ENCODE peak calls at places on chromosome 2, in five cellular contexts. G is right lobe of liver, Z is esophagus squamous epithelium, C is H1, N is IMR-90. P is an unnamed sample.

GRCh38 chr2:234950730-234951385 is 959 bp upstream of the SH3BP4 start:
- DNase-seq in N (peak; percentile 64), Z (no peak), C (no peak), G (no peak), P (no peak)

GRCh38 chr2:85748948-85749875 is 4.6 kb upstream of the ATOH8 start:
- DNase-seq in Z (no peak), N (no peak), G (no peak), C (no peak), P (no peak)

GRCh38 chr2:10216677-10217498 is 85.8 kb upstream of the HPCAL1 start:
- DNase-seq in Z (no peak), G (peak; percentile 3), C (no peak), N (no peak), P (no peak)

GRCh38 chr2:132950986-132951385 is 281.0 kb upstream of the LYPD1 start:
- DNase-seq in G (no peak), N (no peak), C (no peak), Z (no peak), P (no peak)

GRCh38 chr2:27765621-27766286 is 5.8 kb upstream of the MRPL33 start:
- DNase-seq in G (peak; percentile 72), C (peak; percentile 39), Z (no peak), N (no peak), P (peak; percentile 70)

GRCh38 chr2:233301248-233301647 is 6.4 kb upstream of the SAG start:
- DNase-seq in G (no peak), Z (no peak), N (no peak), C (no peak), P (no peak)

GRCh38 chr2:240983361-240983995 is 14.9 kb upstream of the SNED1 start:
- DNase-seq in N (peak; percentile 16), C (peak; percentile 81), Z (no peak), G (peak; percentile 56), P (peak; percentile 25)

GRCh38 chr2:173997779-173998178 is 32.6 kb upstream of the SP3 start:
- DNase-seq in Z (no peak), C (no peak), G (no peak), N (peak; percentile 62), P (no peak)

DNA sequence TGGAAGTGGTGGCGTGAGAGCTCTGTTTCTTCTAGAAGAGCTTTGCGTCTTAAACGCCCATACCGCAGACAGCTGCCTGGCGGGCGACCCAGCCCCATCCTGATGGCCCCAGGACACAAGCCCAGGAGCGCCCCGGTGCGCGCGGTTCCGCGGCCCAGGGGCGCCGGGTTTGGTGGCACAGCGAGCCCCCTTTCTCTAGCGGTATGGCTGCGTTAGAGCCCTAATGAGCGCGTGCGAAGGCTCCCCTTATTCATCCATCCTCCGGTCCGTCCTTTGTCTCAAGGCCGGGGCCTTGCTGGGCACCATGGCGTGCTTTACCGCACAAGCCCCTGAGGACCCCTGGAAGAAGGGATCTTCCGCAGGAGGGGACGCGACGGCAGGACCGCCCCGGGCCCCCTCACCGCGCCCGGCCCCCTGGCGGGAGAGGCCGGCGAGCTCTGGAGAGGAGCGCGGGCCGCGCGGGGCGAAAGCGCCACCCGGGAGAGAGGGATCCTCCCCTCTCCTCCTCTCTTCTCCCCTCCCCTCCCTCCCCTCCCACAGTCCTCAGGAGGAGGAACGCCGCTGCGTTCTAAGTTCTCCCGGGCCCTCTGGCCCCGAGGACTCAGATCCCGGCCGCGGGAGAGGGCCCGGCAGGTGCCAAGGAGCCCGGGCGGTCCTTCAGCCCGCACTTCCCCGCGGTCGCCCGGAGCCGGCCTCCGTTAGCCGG is 626 bp upstream of the SLC1A4 start:
- DNase-seq in N (peak; percentile 89), Z (peak; percentile 4), C (peak; percentile 71), G (no peak), P (peak; percentile 79)
- TF ChIP-seq POLR2A in N (peak; percentile 93), Z (peak; percentile 47), C (no peak), G (peak; percentile 74), P (no peak)

GRCh38 chr2:75646583-75647425 is at the start of gene MRPL19:
- DNase-seq in Z (peak; percentile 24), G (peak; percentile 82), C (peak; percentile 78), N (peak; percentile 93), P (peak; percentile 90)

GRCh38 chr2:75643980-75644379 is 2.6 kb upstream of the MRPL19 start:
- DNase-seq in Z (no peak), C (no peak), N (no peak), G (no peak), P (no peak)

GRCh38 chr2:75645643-75646042 is 940 bp upstream of the MRPL19 start:
- DNase-seq in Z (no peak), N (no peak), G (no peak), C (no peak), P (no peak)

GRCh38 chr2:75646090-75646582 is 447 bp upstream of the MRPL19 start:
- DNase-seq in C (no peak), Z (no peak), G (no peak), N (no peak), P (no peak)

DNA sequence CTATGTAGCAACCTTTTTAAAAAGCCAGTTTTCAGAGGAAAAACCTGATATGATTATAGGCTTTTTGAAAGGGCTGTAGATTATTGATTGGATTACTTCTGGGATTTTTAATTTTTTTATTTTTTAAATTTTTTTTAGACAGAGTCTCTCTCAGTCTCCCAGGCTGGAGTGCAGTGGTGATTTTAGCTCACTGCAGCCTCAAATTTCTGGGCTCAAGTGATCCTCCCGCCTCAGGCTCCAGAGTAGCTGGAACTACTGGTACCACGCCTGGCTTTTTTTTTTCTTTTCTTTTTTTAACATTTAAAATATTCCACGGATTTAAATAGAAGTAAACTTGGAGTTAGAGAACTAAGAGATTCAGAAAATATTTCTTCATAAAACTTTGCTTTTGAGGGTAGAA is 1.2 kb downstream of the MRPL19 start:
- DNase-seq in C (no peak), G (no peak), N (no peak), Z (no peak), P (no peak)
- TF ChIP-seq CTCF in C (no peak), G (no peak), N (no peak), Z (no peak), P (no peak)

GRCh38 chr2:236239276-236240065 is 24.7 kb downstream of the ASB18 start:
- DNase-seq in C (peak; percentile 48), Z (no peak), N (no peak), G (no peak), P (no peak)

GRCh38 chr2:236242057-236242495 is 22.1 kb downstream of the ASB18 start:
- DNase-seq in G (no peak), Z (no peak), C (peak; percentile 37), N (no peak), P (no peak)

GRCh38 chr2:236238756-236239155 is 25.4 kb downstream of the ASB18 start:
- DNase-seq in N (no peak), Z (no peak), C (peak; percentile 53), G (no peak), P (no peak)

GRCh38 chr2:236241181-236242056 is 22.8 kb downstream of the ASB18 start:
- DNase-seq in C (peak; percentile 30), Z (no peak), N (no peak), G (no peak), P (no peak)

DNA sequence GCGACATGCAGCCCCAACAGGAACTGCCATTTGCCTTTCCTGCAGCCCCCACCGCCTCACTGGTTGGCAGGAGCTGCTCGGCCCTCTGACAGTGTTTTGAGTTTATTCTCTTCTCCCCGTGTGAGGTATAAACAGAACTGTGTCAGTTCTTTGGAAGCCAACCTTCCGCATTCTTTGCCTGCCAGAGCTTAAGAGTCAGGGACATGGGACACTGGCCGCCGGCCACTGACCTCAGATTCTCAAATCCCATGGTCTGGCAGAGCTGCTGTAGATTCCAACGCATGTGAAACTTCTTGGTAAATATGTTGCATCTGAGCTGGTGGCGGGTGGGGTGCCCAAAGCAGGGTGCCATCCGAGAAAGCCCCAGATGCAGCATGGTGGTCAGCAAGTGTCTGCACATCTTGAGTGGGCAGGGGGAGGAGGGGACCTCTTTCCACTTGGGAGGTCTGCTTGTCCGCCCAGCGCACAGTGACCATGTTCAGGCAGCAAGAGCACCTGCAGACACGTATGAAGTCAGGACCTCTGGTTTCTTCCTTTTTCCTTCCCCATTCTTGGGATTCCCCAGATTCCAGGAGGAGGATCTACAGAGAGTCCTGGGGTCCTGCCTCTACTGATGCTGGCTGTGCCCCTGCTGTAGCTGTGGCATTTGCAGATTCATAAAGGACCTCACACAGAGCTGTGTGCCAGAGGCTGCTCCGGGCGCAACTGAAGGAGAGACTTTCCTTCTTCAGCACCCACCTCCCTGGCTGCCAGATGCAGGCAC is 23.8 kb downstream of the ASB18 start:
- DNase-seq in N (peak; percentile 31), G (no peak), Z (no peak), C (peak; percentile 52), P (peak; percentile 66)
- TF ChIP-seq POLR2A in N (no peak), G (no peak), Z (no peak), C (no peak), P (no peak)

DNA sequence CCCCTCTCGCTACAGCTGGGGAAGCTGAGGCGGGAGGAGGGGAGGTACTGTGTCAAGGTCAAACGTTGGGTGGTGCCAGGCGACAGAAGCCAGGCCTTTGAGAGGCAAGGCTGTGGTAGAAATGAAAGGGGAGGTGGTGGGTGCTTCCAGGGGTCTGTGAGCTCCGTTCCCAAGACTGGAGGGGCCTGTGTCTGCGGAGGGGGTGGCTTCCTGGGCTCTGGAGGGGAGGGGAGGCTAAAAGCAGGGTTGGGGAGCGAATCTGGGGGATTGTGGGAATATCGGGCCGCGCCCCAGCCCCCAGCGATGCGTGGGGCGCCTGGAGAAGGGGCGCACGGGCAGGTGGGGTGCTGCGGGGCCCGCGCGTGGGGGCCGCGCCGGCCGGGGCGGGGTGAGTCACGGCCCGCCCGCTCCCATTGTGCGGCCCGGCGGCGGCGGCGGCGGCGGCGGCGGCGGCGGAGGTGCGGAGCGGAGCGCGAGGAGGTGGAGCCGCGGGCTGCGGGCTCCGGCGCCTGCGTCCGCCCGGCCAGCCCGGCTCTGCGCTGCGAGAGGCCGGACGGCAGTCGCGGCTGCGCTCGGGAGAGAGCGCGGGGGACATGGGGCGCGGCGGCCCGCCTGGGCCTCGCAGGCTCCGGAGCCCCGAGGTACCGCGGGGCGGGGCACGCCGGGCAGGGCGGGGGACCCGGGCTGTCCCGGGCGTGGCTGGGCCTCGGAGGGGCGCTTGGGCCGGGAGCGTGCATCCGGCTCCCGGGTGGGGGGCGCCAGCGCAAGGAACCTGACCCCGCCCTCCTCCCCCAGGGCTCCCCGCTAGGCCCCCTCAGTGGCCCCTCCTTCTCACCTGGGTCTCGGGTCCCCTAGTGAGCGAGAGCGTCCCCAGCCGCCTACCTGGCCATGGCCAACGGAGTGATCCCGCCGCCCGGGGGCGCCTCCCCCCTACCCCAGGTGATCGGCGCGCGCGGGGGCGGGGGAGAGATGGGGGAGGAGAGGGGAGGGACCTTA is at the start of gene SLC4A3:
- DNase-seq in Z (no peak), N (peak; percentile 19), G (peak; percentile 19), C (peak; percentile 65), P (no peak)
- TF ChIP-seq CTCF in Z (no peak), N (no peak), G (no peak), C (no peak), P (no peak)